ENCODE peak calls at places on chromosomes 2 and 18, in nine cellular contexts. G is stomach, T is spleen, C is ovary, I is mesothelial cell of epicardium, E is A549, M is BJ, F is tibial artery, A is lower lobe of right lung. Z is an unnamed sample.

GRCh38 chr18:48997985-48998831 is 47.4 kb upstream of the SMAD7 start:
- DNase-seq in A (peak; percentile 87), M (peak; percentile 96), E (peak; percentile 91), C (no peak), I (no peak), F (peak; percentile 94), T (peak; percentile 71), G (no peak), Z (no peak)

GRCh38 chr2:69652206-69652605 is 8.7 kb upstream of the AAK1 start:
- DNase-seq in T (no peak), E (peak; percentile 52), C (no peak), F (no peak), I (no peak), M (peak; percentile 91), G (no peak), A (no peak), Z (no peak)

GRCh38 chr2:193112986-193113385 is 918.3 kb upstream of the TMEFF2 start:
- DNase-seq in A (no peak), M (no peak), C (no peak), T (no peak), E (no peak), G (no peak), I (no peak), F (no peak), Z (no peak)

GRCh38 chr2:202444000-202444399 is 67.9 kb downstream of the BMPR2 start:
- DNase-seq in E (no peak), C (no peak), F (no peak), I (no peak), G (no peak), M (no peak), A (no peak), T (no peak), Z (no peak)

GRCh38 chr2:207523005-207523404 is 6.8 kb upstream of the CREB1 start:
- DNase-seq in T (no peak), M (no peak), G (no peak), C (no peak), A (no peak), I (no peak), F (no peak), E (no peak), Z (no peak)

GRCh38 chr2:207353836-207354235 is 175.9 kb upstream of the CREB1 start:
- DNase-seq in I (no peak), F (no peak), T (no peak), M (no peak), A (no peak), G (no peak), C (no peak), E (no peak), Z (no peak)

GRCh38 chr2:216283038-216283900 is 89.0 kb downstream of the MARCHF4 start:
- DNase-seq in I (no peak), E (peak; percentile 12), A (no peak), F (no peak), M (no peak), C (no peak), T (no peak), G (no peak), Z (no peak)

GRCh38 chr2:207256026-207256425 is 90.3 kb upstream of the KLF7 start:
- DNase-seq in G (no peak), A (no peak), C (no peak), F (no peak), M (no peak), E (no peak), I (no peak), T (no peak), Z (no peak)

GRCh38 chr2:46002507-46002883 is 294.7 kb upstream of the EPAS1 start:
- DNase-seq in E (no peak), F (no peak), T (no peak), M (no peak), G (no peak), A (no peak), I (no peak), C (no peak), Z (no peak)

GRCh38 chr2:100988630-100989417 is 13.3 kb upstream of the RPL31 start:
- DNase-seq in T (no peak), E (no peak), F (no peak), C (no peak), M (no peak), I (no peak), G (no peak), A (no peak), Z (no peak)

GRCh38 chr18:44839239-44839666 is 158.6 kb downstream of the SETBP1 start:
- DNase-seq in A (peak; percentile 79), G (peak; percentile 74), I (no peak), E (peak; percentile 38), C (peak; percentile 56), F (peak; percentile 85), M (no peak), T (peak; percentile 93), Z (peak; percentile 69)

GRCh38 chr2:83817511-83817910 is 641.6 kb downstream of the SUCLG1 start:
- DNase-seq in A (no peak), E (no peak), G (no peak), I (no peak), M (no peak), C (no peak), F (no peak), T (no peak), Z (no peak)

GRCh38 chr2:111121028-111121872 is 536 bp downstream of the BCL2L11 start:
- DNase-seq in E (no peak), F (peak; percentile 76), C (peak; percentile 58), G (peak; percentile 58), A (peak; percentile 76), M (no peak), I (peak; percentile 70), T (peak; percentile 92), Z (peak; percentile 51)

GRCh38 chr18:10379511-10379910 is 74.9 kb upstream of the APCDD1 start:
- DNase-seq in F (no peak), I (no peak), T (no peak), E (no peak), M (peak; percentile 54), G (no peak), C (no peak), A (no peak), Z (no peak)

GRCh38 chr2:228084717-228085116 is 96.8 kb downstream of the SPHKAP start:
- DNase-seq in E (no peak), I (no peak), G (no peak), M (no peak), F (no peak), A (no peak), T (no peak), C (no peak), Z (no peak)

GRCh38 chr2:174699993-174700766 is 64.1 kb downstream of the CHRNA1 start:
- DNase-seq in T (no peak), G (no peak), A (no peak), M (no peak), F (no peak), I (no peak), E (peak; percentile 65), C (no peak), Z (no peak)

GRCh38 chr18:46621111-46621766 is 35.8 kb downstream of the LOXHD1 start:
- DNase-seq in T (no peak), A (no peak), E (no peak), G (no peak), F (no peak), I (no peak), M (no peak), C (no peak), Z (no peak)
- TF ChIP-seq CTCF in T (no peak), A (no peak), E (no peak), G (no peak), F (no peak), I (no peak), M (no peak), C (no peak), Z (no peak)

GRCh38 chr2:131039908-131040660 is 53.2 kb downstream of the FAM168B start:
- DNase-seq in M (no peak), F (no peak), I (peak; percentile 34), E (no peak), A (peak; percentile 48), T (peak; percentile 82), G (no peak), C (no peak), Z (peak; percentile 37)

GRCh38 chr2:131041402-131042160 is 51.7 kb downstream of the FAM168B start:
- DNase-seq in C (no peak), F (no peak), I (peak; percentile 19), G (no peak), A (peak; percentile 24), T (no peak), E (no peak), M (no peak), Z (no peak)

GRCh38 chr2:131039535-131039907 is 53.7 kb downstream of the FAM168B start:
- DNase-seq in G (peak; percentile 23), F (no peak), T (no peak), C (no peak), I (peak; percentile 36), E (no peak), M (no peak), A (peak; percentile 41), Z (no peak)

GRCh38 chr2:131042161-131042775 is 51.0 kb downstream of the FAM168B start:
- DNase-seq in C (no peak), F (no peak), T (no peak), I (no peak), M (no peak), A (peak; percentile 37), E (no peak), G (no peak), Z (no peak)

DNA sequence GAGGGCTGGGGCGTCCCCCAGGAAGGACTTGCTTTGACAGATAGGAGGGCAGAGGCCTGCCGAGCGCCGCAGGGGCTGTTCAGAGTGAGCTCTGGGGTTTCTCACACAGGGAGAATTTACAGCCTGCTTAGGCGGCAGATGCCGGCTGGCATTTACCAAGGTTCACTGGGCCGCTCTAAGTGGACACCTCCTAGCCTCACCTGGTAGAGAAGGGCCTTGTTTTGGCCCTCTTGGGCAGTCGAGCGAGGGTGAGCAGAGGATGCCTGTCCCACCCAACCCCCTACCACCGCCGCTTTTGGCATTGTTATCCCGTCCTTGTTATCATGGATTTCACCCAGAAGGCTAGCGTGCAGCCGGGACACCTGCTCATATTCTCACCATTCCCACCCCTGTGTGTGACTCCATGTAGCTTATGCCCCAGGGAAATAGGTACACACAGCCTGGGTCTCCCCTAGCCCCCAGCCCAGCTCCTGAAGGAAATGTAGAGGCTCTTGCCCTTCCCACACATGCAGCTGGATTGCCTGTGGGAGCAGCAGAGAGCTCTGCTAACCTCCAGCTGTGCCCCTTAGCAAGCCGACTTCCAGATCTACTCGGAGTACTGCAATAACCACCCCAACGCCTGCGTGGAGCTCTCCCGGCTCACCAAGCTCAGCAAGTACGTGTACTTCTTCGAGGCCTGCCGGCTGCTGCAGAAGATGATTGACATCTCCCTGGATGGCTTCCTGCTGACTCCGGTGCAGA is 52.4 kb downstream of the FAM168B start:
- DNase-seq in E (no peak), I (peak; percentile 34), F (no peak), G (no peak), T (peak; percentile 71), A (peak; percentile 34), C (no peak), M (no peak), Z (no peak)
- TF ChIP-seq CTCF in E (no peak), I (no peak), F (no peak), G (no peak), T (no peak), A (no peak), C (no peak), M (peak; percentile 5), Z (no peak)

GRCh38 chr2:201402651-201403573 is 45.8 kb upstream of the FLACC1 start:
- DNase-seq in M (peak; percentile 46), I (no peak), F (no peak), A (no peak), C (no peak), T (no peak), G (no peak), E (no peak), Z (no peak)
- TF ChIP-seq CTCF in M (no peak), I (no peak), F (no peak), A (no peak), C (no peak), T (no peak), G (no peak), E (no peak), Z (no peak)

GRCh38 chr2:145064476-145064875 is 544.6 kb upstream of the ZEB2 start:
- DNase-seq in I (no peak), G (no peak), F (no peak), C (no peak), T (no peak), M (no peak), E (no peak), A (no peak), Z (no peak)
- TF ChIP-seq CTCF in I (no peak), G (no peak), F (no peak), C (no peak), T (no peak), M (no peak), E (no peak), A (no peak), Z (no peak)